ENCODE peak calls at places on chromosomes 13 and 19, in seven cellular contexts. N is stimulated activated CD4-positive, alpha-beta T cell treated with anti-CD3 and anti-CD28 coated beads, Interleukin-2, amount 100 ng/mL, for 24 hours; A is PC-3; F is body of pancreas; U is effector memory CD4-positive, alpha-beta T cell; Q is AG04450; L is amygdala. O is an unnamed sample.

GRCh38 chr19:42386974-42387707 is 3.0 kb downstream of the CNFN start:
- DNase-seq in N (peak), A (peak), F (peak), U (peak), Q (no peak), L (no peak), O (peak)

GRCh38 chr13:38686635-38687245 is at the start of gene FREM2:
- DNase-seq in N (no peak), A (peak), F (peak), U (no peak), Q (no peak), L (peak), O (no peak)

GRCh38 chr19:46976845-46977320 is 42.8 kb upstream of the NPAS1 start:
- DNase-seq in N (no peak), A (no peak), F (no peak), U (no peak), Q (no peak), L (no peak), O (no peak)

GRCh38 chr19:54391589-54392061 is 23.6 kb upstream of the TTYH1 start:
- DNase-seq in N (no peak), A (peak), F (no peak), U (no peak), Q (no peak), L (no peak), O (no peak)

GRCh38 chr19:18780631-18781030 is 10.5 kb downstream of the COMP start:
- DNase-seq in N (no peak), A (no peak), F (no peak), U (no peak), Q (no peak), L (no peak), O (no peak)

GRCh38 chr13:51112771-51113170 is 1.7 kb upstream of the C13orf42 start:
- DNase-seq in N (no peak), A (peak), F (no peak), U (no peak), Q (no peak), L (no peak), O (no peak)

GRCh38 chr19:43777163-43777700 is 3.5 kb downstream of the KCNN4 start:
- DNase-seq in N (no peak), A (no peak), F (no peak), U (peak), Q (no peak), L (no peak), O (no peak)

GRCh38 chr19:52351512-52351911 is 15.5 kb downstream of the ZNF610 start:
- DNase-seq in N (no peak), A (no peak), F (no peak), U (no peak), Q (no peak), L (no peak), O (no peak)

GRCh38 chr13:105991622-105992254 is 543.7 kb downstream of the EFNB2 start:
- DNase-seq in N (no peak), A (peak), F (peak), U (no peak), Q (no peak), L (peak), O (no peak)

GRCh38 chr13:30268673-30269072 is 38.7 kb downstream of the KATNAL1 start:
- DNase-seq in N (no peak), A (no peak), F (no peak), U (no peak), Q (no peak), L (no peak), O (no peak)